ENCODE peak calls at places on chromosomes 11 and 22, in eight cellular contexts. One of them, this sample, is unnamed. For H3K36me3, the result is how much of the 10 kb centered on the place peaks cover.

GRCh38 chr22:30115705-30116104 is 35.4 kb downstream of the HORMAD2 start:
- DNase-seq in IMR-90: peak
- DNase-seq in BJ: no peak
- DNase-seq in pancreas: no peak
- DNase-seq in psoas muscle: no peak
- DNase-seq in DND-41: no peak
- DNase-seq in H1: no peak
- DNase-seq in OCI-LY7: no peak
- DNase-seq in this sample: peak

GRCh38 chr11:132610216-132610615 is 922.1 kb downstream of the OPCML start:
- DNase-seq in IMR-90: peak
- DNase-seq in BJ: no peak
- DNase-seq in pancreas: no peak
- DNase-seq in psoas muscle: no peak
- DNase-seq in DND-41: no peak
- DNase-seq in H1: no peak
- DNase-seq in OCI-LY7: no peak
- DNase-seq in this sample: no peak

GRCh38 chr11:12150831-12151382 is 40.5 kb downstream of the MICAL2 start:
- DNase-seq in IMR-90: peak
- DNase-seq in BJ: peak
- DNase-seq in pancreas: no peak
- DNase-seq in psoas muscle: no peak
- DNase-seq in DND-41: no peak
- DNase-seq in H1: no peak
- DNase-seq in OCI-LY7: no peak
- DNase-seq in this sample: no peak

GRCh38 chr11:65355776-65356393 is 1.3 kb downstream of the TIGD3 start:
- DNase-seq in IMR-90: peak
- DNase-seq in BJ: no peak
- DNase-seq in pancreas: no peak
- DNase-seq in psoas muscle: peak
- DNase-seq in DND-41: no peak
- DNase-seq in H1: peak
- DNase-seq in OCI-LY7: no peak
- DNase-seq in this sample: no peak

GRCh38 chr11:111555255-111555654 is 14.7 kb downstream of the LAYN start:
- DNase-seq in IMR-90: peak
- DNase-seq in BJ: peak
- DNase-seq in pancreas: no peak
- DNase-seq in psoas muscle: no peak
- DNase-seq in DND-41: no peak
- DNase-seq in H1: no peak
- DNase-seq in OCI-LY7: no peak
- DNase-seq in this sample: no peak

GRCh38 chr11:90465553-90465952 is 242.7 kb upstream of the CHORDC1 start:
- DNase-seq in IMR-90: no peak
- DNase-seq in BJ: no peak
- DNase-seq in pancreas: no peak
- DNase-seq in psoas muscle: no peak
- DNase-seq in DND-41: no peak
- DNase-seq in H1: no peak
- DNase-seq in OCI-LY7: no peak
- DNase-seq in this sample: no peak

GRCh38 chr11:72160319-72160718 is 24.8 kb downstream of the FOLR3 start:
- DNase-seq in IMR-90: peak
- DNase-seq in BJ: no peak
- DNase-seq in pancreas: no peak
- DNase-seq in psoas muscle: no peak
- DNase-seq in DND-41: no peak
- DNase-seq in H1: no peak
- DNase-seq in OCI-LY7: no peak
- DNase-seq in this sample: no peak

GRCh38 chr11:87739766-87740165 is 435.5 kb downstream of the RAB38 start:
- DNase-seq in IMR-90: peak
- DNase-seq in BJ: peak
- DNase-seq in pancreas: no peak
- DNase-seq in psoas muscle: no peak
- DNase-seq in DND-41: no peak
- DNase-seq in H1: no peak
- DNase-seq in OCI-LY7: no peak
- DNase-seq in this sample: no peak

GRCh38 chr11:104905271-104905670 is 7.0 kb upstream of the CASP12 start:
- DNase-seq in IMR-90: no peak
- DNase-seq in BJ: no peak
- DNase-seq in pancreas: no peak
- DNase-seq in psoas muscle: no peak
- DNase-seq in DND-41: no peak
- DNase-seq in H1: no peak
- DNase-seq in OCI-LY7: no peak
- DNase-seq in this sample: no peak

GRCh38 chr11:119721129-119722120 is 7.6 kb downstream of the NECTIN1 start:
- DNase-seq in IMR-90: no peak
- DNase-seq in BJ: no peak
- DNase-seq in pancreas: peak
- DNase-seq in psoas muscle: no peak
- DNase-seq in DND-41: no peak
- DNase-seq in H1: peak
- DNase-seq in OCI-LY7: no peak
- DNase-seq in this sample: no peak

GRCh38 chr11:123640677-123641494 is 13.5 kb downstream of the SCN3B start:
- DNase-seq in IMR-90: peak
- DNase-seq in BJ: no peak
- DNase-seq in pancreas: peak
- DNase-seq in psoas muscle: peak
- DNase-seq in DND-41: peak
- DNase-seq in H1: peak
- DNase-seq in OCI-LY7: peak
- DNase-seq in this sample: no peak

GRCh38 chr11:118608268-118609214 is 1.1 kb downstream of the PHLDB1 start:
- DNase-seq in IMR-90: peak
- DNase-seq in BJ: no peak
- DNase-seq in pancreas: peak
- DNase-seq in psoas muscle: peak
- DNase-seq in DND-41: peak
- DNase-seq in H1: peak
- DNase-seq in OCI-LY7: no peak
- DNase-seq in this sample: no peak

GRCh38 chr11:43997022-43997665 is 50.6 kb upstream of the ACCSL start:
- DNase-seq in IMR-90: no peak
- DNase-seq in BJ: no peak
- DNase-seq in pancreas: no peak
- DNase-seq in psoas muscle: no peak
- DNase-seq in DND-41: no peak
- DNase-seq in H1: no peak
- DNase-seq in OCI-LY7: no peak
- DNase-seq in this sample: no peak

GRCh38 chr11:6650980-6651379 is 4.6 kb downstream of the DCHS1 start:
- DNase-seq in IMR-90: peak
- DNase-seq in BJ: no peak
- DNase-seq in pancreas: no peak
- DNase-seq in psoas muscle: no peak
- DNase-seq in DND-41: no peak
- DNase-seq in H1: no peak
- DNase-seq in OCI-LY7: no peak
- DNase-seq in this sample: no peak

GRCh38 chr11:15826826-15827225 is 529.5 kb downstream of the SOX6 start:
- DNase-seq in IMR-90: no peak
- DNase-seq in BJ: no peak
- DNase-seq in pancreas: peak
- DNase-seq in psoas muscle: peak
- DNase-seq in DND-41: peak
- DNase-seq in H1: peak
- DNase-seq in OCI-LY7: peak
- DNase-seq in this sample: no peak

GRCh38 chr11:17558916-17559315 is 11.9 kb downstream of the OTOG start:
- DNase-seq in IMR-90: no peak
- DNase-seq in BJ: no peak
- DNase-seq in pancreas: no peak
- DNase-seq in psoas muscle: no peak
- DNase-seq in DND-41: no peak
- DNase-seq in H1: no peak
- DNase-seq in OCI-LY7: no peak
- DNase-seq in this sample: no peak

GRCh38 chr22:49502126-49502826 is 325.4 kb downstream of the BRD1 start:
- DNase-seq in IMR-90: no peak
- DNase-seq in BJ: no peak
- DNase-seq in pancreas: no peak
- DNase-seq in psoas muscle: no peak
- DNase-seq in DND-41: no peak
- DNase-seq in H1: no peak
- DNase-seq in OCI-LY7: no peak
- DNase-seq in this sample: no peak

GRCh38 chr11:69310934-69311766 is 17.2 kb downstream of the MYEOV start:
- DNase-seq in IMR-90: no peak
- DNase-seq in BJ: no peak
- DNase-seq in pancreas: no peak
- DNase-seq in psoas muscle: no peak
- DNase-seq in DND-41: no peak
- DNase-seq in H1: no peak
- DNase-seq in OCI-LY7: no peak
- DNase-seq in this sample: no peak

GRCh38 chr11:73752903-73753302 is 8.0 kb downstream of the RAB6A start:
- DNase-seq in IMR-90: no peak
- DNase-seq in BJ: no peak
- DNase-seq in pancreas: no peak
- DNase-seq in psoas muscle: no peak
- DNase-seq in DND-41: no peak
- DNase-seq in H1: peak
- DNase-seq in OCI-LY7: no peak
- DNase-seq in this sample: no peak

GRCh38 chr11:112118176-112118575 is 31.5 kb downstream of the SDHD start:
- DNase-seq in IMR-90: no peak
- DNase-seq in BJ: no peak
- DNase-seq in pancreas: no peak
- DNase-seq in psoas muscle: no peak
- DNase-seq in DND-41: no peak
- DNase-seq in H1: no peak
- DNase-seq in OCI-LY7: no peak
- DNase-seq in this sample: no peak

GRCh38 chr11:114610984-114611944 is 15.7 kb upstream of the NXPE4 start:
- DNase-seq in IMR-90: peak
- DNase-seq in BJ: no peak
- DNase-seq in pancreas: no peak
- DNase-seq in psoas muscle: no peak
- DNase-seq in DND-41: no peak
- DNase-seq in H1: no peak
- DNase-seq in OCI-LY7: no peak
- DNase-seq in this sample: no peak

GRCh38 chr22:43244385-43244784 is 57.5 kb upstream of the TTLL12 start:
- DNase-seq in IMR-90: no peak
- DNase-seq in BJ: no peak
- DNase-seq in pancreas: no peak
- DNase-seq in psoas muscle: no peak
- DNase-seq in DND-41: no peak
- DNase-seq in H1: no peak
- DNase-seq in OCI-LY7: no peak
- DNase-seq in this sample: no peak
- H3K36me3 ChIP-seq in IMR-90: under half
- H3K36me3 ChIP-seq in BJ: under half
- H3K36me3 ChIP-seq in pancreas: under half
- H3K36me3 ChIP-seq in psoas muscle: under half
- H3K36me3 ChIP-seq in DND-41: under half
- H3K36me3 ChIP-seq in H1: under half
- H3K36me3 ChIP-seq in OCI-LY7: under half
- H3K36me3 ChIP-seq in this sample: under half

DNA sequence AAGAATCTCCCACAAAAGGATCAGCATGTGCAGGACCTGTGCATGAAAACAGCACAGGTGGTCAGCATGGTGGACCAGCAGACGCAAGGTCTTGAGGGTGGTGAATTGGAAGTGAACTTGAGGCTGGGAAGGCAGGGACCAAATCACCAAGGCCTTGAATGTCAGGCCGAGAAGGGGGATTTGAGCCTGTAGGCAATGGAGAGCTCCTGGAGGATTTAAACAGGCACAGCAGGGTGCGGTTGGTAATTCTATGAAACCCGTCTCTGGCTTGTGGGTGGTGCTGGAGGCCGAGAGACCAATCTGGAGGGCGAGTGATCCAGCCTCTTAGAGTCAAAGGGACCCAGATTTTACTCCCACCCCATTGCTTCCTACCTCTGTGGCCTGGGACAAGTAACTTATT is 2.4 kb downstream of the TSKU start:
- DNase-seq in IMR-90: no peak
- DNase-seq in BJ: no peak
- DNase-seq in pancreas: no peak
- DNase-seq in psoas muscle: no peak
- DNase-seq in DND-41: no peak
- DNase-seq in H1: no peak
- DNase-seq in OCI-LY7: no peak
- DNase-seq in this sample: no peak
- H3K4me3 ChIP-seq in IMR-90: no peak
- H3K4me3 ChIP-seq in BJ: no peak
- H3K4me3 ChIP-seq in pancreas: no peak
- H3K4me3 ChIP-seq in psoas muscle: no peak
- H3K4me3 ChIP-seq in DND-41: no peak
- H3K4me3 ChIP-seq in H1: peak
- H3K4me3 ChIP-seq in OCI-LY7: no peak
- H3K4me3 ChIP-seq in this sample: no peak

DNA sequence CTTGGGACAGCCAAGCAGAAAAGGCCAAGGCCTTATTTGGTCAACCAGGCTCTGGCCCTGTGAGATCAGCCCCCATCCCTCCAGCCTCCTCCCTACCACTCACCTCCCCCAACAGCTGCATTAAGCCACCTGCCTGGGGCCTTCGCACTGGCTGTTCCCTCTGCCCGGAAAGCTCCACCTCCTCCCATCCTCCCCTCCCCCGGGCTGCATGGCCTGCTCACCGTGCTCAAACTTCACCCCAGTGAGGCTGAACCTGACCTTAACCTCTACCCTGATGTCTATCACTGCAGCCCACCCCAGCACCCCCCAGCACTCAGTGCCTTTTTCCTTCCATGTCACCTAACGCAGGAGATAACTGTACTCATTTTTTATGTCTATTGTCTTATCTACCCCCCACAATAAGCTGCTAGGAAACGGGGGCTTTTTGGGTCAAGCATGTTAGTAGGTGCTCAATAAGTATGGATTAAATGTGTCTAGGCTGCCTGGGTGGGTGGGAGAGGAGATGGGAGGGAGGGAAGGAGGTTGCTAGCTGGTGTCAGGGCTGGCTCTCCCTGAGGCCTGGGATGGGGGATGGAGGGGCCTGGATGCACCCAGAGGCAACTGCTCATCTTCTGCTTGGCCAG is 912 bp downstream of the PTPRCAP start:
- DNase-seq in IMR-90: no peak
- DNase-seq in BJ: no peak
- DNase-seq in pancreas: no peak
- DNase-seq in psoas muscle: no peak
- DNase-seq in DND-41: peak
- DNase-seq in H1: peak
- DNase-seq in OCI-LY7: peak
- DNase-seq in this sample: no peak
- H3K36me3 ChIP-seq in IMR-90: half or more
- H3K36me3 ChIP-seq in BJ: under half
- H3K36me3 ChIP-seq in pancreas: under half
- H3K36me3 ChIP-seq in psoas muscle: under half
- H3K36me3 ChIP-seq in DND-41: half or more
- H3K36me3 ChIP-seq in H1: under half
- H3K36me3 ChIP-seq in OCI-LY7: half or more
- H3K36me3 ChIP-seq in this sample: under half

DNA sequence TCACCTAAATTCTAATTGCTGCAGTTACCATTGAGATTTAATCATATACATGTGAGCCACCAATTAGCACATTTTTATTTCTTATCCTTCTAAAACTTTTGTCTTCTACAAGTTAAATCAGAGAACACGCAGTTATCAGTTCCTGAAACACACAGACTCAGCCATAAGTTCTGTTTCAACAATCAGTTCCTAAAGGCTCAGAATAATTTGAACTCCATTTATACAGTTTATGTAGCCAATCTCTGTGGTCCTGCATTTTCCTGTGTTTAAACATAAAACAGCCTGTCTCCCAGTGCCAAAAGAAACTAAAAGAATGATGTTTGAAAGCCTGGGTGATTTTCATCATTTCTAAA is 2.9 kb downstream of the PLAAT3 start:
- DNase-seq in IMR-90: no peak
- DNase-seq in BJ: no peak
- DNase-seq in pancreas: no peak
- DNase-seq in psoas muscle: no peak
- DNase-seq in DND-41: no peak
- DNase-seq in H1: no peak
- DNase-seq in OCI-LY7: no peak
- DNase-seq in this sample: no peak
- H3K4me3 ChIP-seq in IMR-90: no peak
- H3K4me3 ChIP-seq in BJ: no peak
- H3K4me3 ChIP-seq in pancreas: no peak
- H3K4me3 ChIP-seq in psoas muscle: peak
- H3K4me3 ChIP-seq in DND-41: no peak
- H3K4me3 ChIP-seq in H1: peak
- H3K4me3 ChIP-seq in OCI-LY7: no peak
- H3K4me3 ChIP-seq in this sample: no peak